ENCODE peak calls at places on chromosomes 5 and 9, in ten cellular contexts. Y is AG09319; X is renal cortical epithelial cell; Q is activated T-helper 1 cell treated with anti-CD3 and anti-CD28 coated beads, Interleukin-12 subunit alpha, Interleukin-12 subunit beta, Interleukin-2, Interleukin-4 antibody, amounts not matched to agents 30 ng/mL and 10 ng/mL and 1 ng/mL, durations not matched to agents 14 hours and 24 hours and 36 hours; B is activated effector memory CD4-positive, alpha-beta T cell treated with Interleukin-2 at 50 U/mL for 16 hours; N is A172; E is activated naive CD8-positive, alpha-beta T cell treated with anti-CD3 and anti-CD28 coated beads for 36 hours; Z is PC-9; T is osteocyte; C is cardiac muscle cell. S is an unnamed sample.

GRCh38 chr9:14910178-14910805 is at the start of gene FREM1:
- DNase-seq in Y (no peak), X (no peak), Q (no peak), B (no peak), N (no peak), E (no peak), Z (no peak), T (peak), C (peak), S (peak)

GRCh38 chr9:87667164-87667738 is 58.7 kb upstream of the CTSL start:
- DNase-seq in Y (no peak), X (peak), Q (no peak), B (no peak), N (peak), E (no peak), Z (no peak), T (no peak), C (no peak), S (no peak)

GRCh38 chr9:105138306-105138801 is 106.1 kb upstream of the SLC44A1 start:
- DNase-seq in Y (no peak), X (peak), Q (no peak), B (no peak), N (no peak), E (no peak), Z (peak), T (peak), C (no peak), S (peak)

GRCh38 chr5:98651715-98652114 is 121.7 kb upstream of the RGMB start:
- DNase-seq in Y (no peak), X (no peak), Q (no peak), B (no peak), N (peak), E (no peak), Z (no peak), T (no peak), C (no peak), S (no peak)

GRCh38 chr9:7984713-7985112 is 185.1 kb upstream of the DMAC1 start:
- DNase-seq in Y (no peak), X (no peak), Q (no peak), B (no peak), N (no peak), E (no peak), Z (no peak), T (no peak), C (no peak), S (peak)

GRCh38 chr5:172436874-172437369 is 17.4 kb downstream of the SH3PXD2B start:
- DNase-seq in Y (no peak), X (no peak), Q (no peak), B (no peak), N (no peak), E (no peak), Z (no peak), T (no peak), C (no peak), S (peak)

GRCh38 chr5:52786391-52786790 is 1.3 kb upstream of the ITGA1 start:
- DNase-seq in Y (no peak), X (no peak), Q (no peak), B (no peak), N (no peak), E (no peak), Z (no peak), T (no peak), C (no peak), S (no peak)

GRCh38 chr5:21919417-21920022 is 933.6 kb downstream of the CDH12 start:
- DNase-seq in Y (no peak), X (peak), Q (no peak), B (no peak), N (peak), E (no peak), Z (no peak), T (no peak), C (peak), S (peak)

GRCh38 chr9:81771606-81772005 is 82.3 kb upstream of the TLE1 start:
- DNase-seq in Y (no peak), X (no peak), Q (no peak), B (no peak), N (peak), E (no peak), Z (no peak), T (no peak), C (no peak), S (no peak)

GRCh38 chr5:1726469-1726865 is 73.2 kb downstream of the MRPL36 start:
- DNase-seq in Y (no peak), X (no peak), Q (no peak), B (no peak), N (no peak), E (no peak), Z (no peak), T (peak), C (no peak), S (no peak)

GRCh38 chr5:145129797-145130196 is 705.3 kb downstream of the PRELID2 start:
- DNase-seq in Y (no peak), X (no peak), Q (no peak), B (no peak), N (no peak), E (no peak), Z (no peak), T (no peak), C (no peak), S (no peak)

GRCh38 chr5:81233080-81233634 is at the start of gene CKMT2:
- DNase-seq in Y (no peak), X (no peak), Q (no peak), B (no peak), N (no peak), E (peak), Z (no peak), T (no peak), C (peak), S (no peak)

GRCh38 chr5:180618830-180619562 is 27.7 kb upstream of the SCGB3A1 start:
- DNase-seq in Y (no peak), X (no peak), Q (peak), B (no peak), N (no peak), E (peak), Z (no peak), T (no peak), C (peak), S (no peak)